ENCODE peak calls at places on chromosomes 6 and 20, in six cellular contexts. One of them, this sample, is unnamed.

GRCh38 chr6:133804263-133804662 is 84.7 kb upstream of the TCF21 start:
- ATAC-seq in HCT116: no peak
- ATAC-seq in K562: no peak
- ATAC-seq in GM12878: no peak
- ATAC-seq in upper lobe of left lung: no peak
- ATAC-seq in HepG2: no peak
- ATAC-seq in this sample: peak

GRCh38 chr20:58251979-58252591 is 23.6 kb upstream of the ANKRD60 start:
- ATAC-seq in HCT116: peak
- ATAC-seq in GM12878: no peak
- ATAC-seq in HepG2: peak
- ATAC-seq in upper lobe of left lung: no peak
- ATAC-seq in K562: peak
- ATAC-seq in this sample: no peak

GRCh38 chr6:39276379-39276995 is 37.7 kb downstream of the KCNK17 start:
- ATAC-seq in HCT116: no peak
- ATAC-seq in upper lobe of left lung: no peak
- ATAC-seq in K562: no peak
- ATAC-seq in GM12878: no peak
- ATAC-seq in HepG2: no peak
- ATAC-seq in this sample: no peak

GRCh38 chr6:120357447-120357846 is 976.8 kb downstream of the TBC1D32 start:
- ATAC-seq in K562: no peak
- ATAC-seq in upper lobe of left lung: no peak
- ATAC-seq in GM12878: no peak
- ATAC-seq in HepG2: no peak
- ATAC-seq in HCT116: no peak
- ATAC-seq in this sample: no peak

GRCh38 chr6:133097208-133097607 is 143.9 kb upstream of the EYA4 start:
- ATAC-seq in HCT116: no peak
- ATAC-seq in HepG2: no peak
- ATAC-seq in GM12878: no peak
- ATAC-seq in K562: no peak
- ATAC-seq in upper lobe of left lung: no peak
- ATAC-seq in this sample: no peak

GRCh38 chr6:7505196-7505699 is 36.2 kb upstream of the DSP start:
- ATAC-seq in K562: no peak
- ATAC-seq in HepG2: peak
- ATAC-seq in upper lobe of left lung: peak
- ATAC-seq in GM12878: peak
- ATAC-seq in HCT116: peak
- ATAC-seq in this sample: no peak

GRCh38 chr6:110664933-110665332 is 150.3 kb downstream of the CDK19 start:
- ATAC-seq in HCT116: no peak
- ATAC-seq in upper lobe of left lung: no peak
- ATAC-seq in HepG2: no peak
- ATAC-seq in K562: no peak
- ATAC-seq in GM12878: peak
- ATAC-seq in this sample: no peak

GRCh38 chr6:46776070-46776752 is 17.0 kb upstream of the MEP1A start:
- ATAC-seq in HepG2: no peak
- ATAC-seq in HCT116: no peak
- ATAC-seq in upper lobe of left lung: peak
- ATAC-seq in K562: no peak
- ATAC-seq in GM12878: no peak
- ATAC-seq in this sample: no peak

GRCh38 chr20:9705722-9706476 is 133.0 kb downstream of the PAK5 start:
- ATAC-seq in GM12878: no peak
- ATAC-seq in HCT116: no peak
- ATAC-seq in upper lobe of left lung: no peak
- ATAC-seq in K562: no peak
- ATAC-seq in HepG2: no peak
- ATAC-seq in this sample: no peak

GRCh38 chr6:56381852-56382251 is 134.5 kb upstream of the COL21A1 start:
- ATAC-seq in upper lobe of left lung: no peak
- ATAC-seq in HCT116: no peak
- ATAC-seq in GM12878: peak
- ATAC-seq in HepG2: peak
- ATAC-seq in K562: no peak
- ATAC-seq in this sample: no peak

GRCh38 chr6:16180696-16181428 is 52.0 kb downstream of the MYLIP start:
- ATAC-seq in GM12878: no peak
- ATAC-seq in K562: no peak
- ATAC-seq in upper lobe of left lung: peak
- ATAC-seq in HepG2: no peak
- ATAC-seq in HCT116: no peak
- ATAC-seq in this sample: no peak

GRCh38 chr6:6901945-6902344 is 205.8 kb upstream of the RREB1 start:
- ATAC-seq in upper lobe of left lung: no peak
- ATAC-seq in HCT116: no peak
- ATAC-seq in K562: no peak
- ATAC-seq in GM12878: no peak
- ATAC-seq in HepG2: no peak
- ATAC-seq in this sample: no peak

GRCh38 chr6:134175532-134176282 is 123.3 kb upstream of the SLC2A12 start:
- ATAC-seq in upper lobe of left lung: peak
- ATAC-seq in K562: peak
- ATAC-seq in GM12878: peak
- ATAC-seq in HepG2: peak
- ATAC-seq in HCT116: peak
- ATAC-seq in this sample: peak

GRCh38 chr20:50399003-50399916 is 110.9 kb upstream of the PTPN1 start:
- ATAC-seq in upper lobe of left lung: peak
- ATAC-seq in GM12878: no peak
- ATAC-seq in HepG2: peak
- ATAC-seq in HCT116: no peak
- ATAC-seq in K562: no peak
- ATAC-seq in this sample: peak

GRCh38 chr6:81981812-81982211 is 229.3 kb upstream of the TENT5A start:
- ATAC-seq in HepG2: no peak
- ATAC-seq in upper lobe of left lung: no peak
- ATAC-seq in GM12878: peak
- ATAC-seq in HCT116: peak
- ATAC-seq in K562: no peak
- ATAC-seq in this sample: no peak

GRCh38 chr20:34088871-34089479 is 23.1 kb downstream of the EIF2S2 start:
- ATAC-seq in HCT116: no peak
- ATAC-seq in GM12878: no peak
- ATAC-seq in K562: no peak
- ATAC-seq in upper lobe of left lung: no peak
- ATAC-seq in HepG2: no peak
- ATAC-seq in this sample: no peak

GRCh38 chr6:148898360-148899005 is 151.7 kb downstream of the UST start:
- ATAC-seq in HepG2: no peak
- ATAC-seq in HCT116: no peak
- ATAC-seq in K562: no peak
- ATAC-seq in upper lobe of left lung: no peak
- ATAC-seq in GM12878: no peak
- ATAC-seq in this sample: peak

GRCh38 chr6:90907931-90908655 is 321.2 kb upstream of the MAP3K7 start:
- ATAC-seq in upper lobe of left lung: no peak
- ATAC-seq in K562: no peak
- ATAC-seq in GM12878: no peak
- ATAC-seq in HepG2: no peak
- ATAC-seq in HCT116: no peak
- ATAC-seq in this sample: no peak

GRCh38 chr20:25725639-25726038 is 29.0 kb upstream of the ZNF337 start:
- ATAC-seq in K562: no peak
- ATAC-seq in upper lobe of left lung: no peak
- ATAC-seq in HepG2: no peak
- ATAC-seq in GM12878: no peak
- ATAC-seq in HCT116: no peak
- ATAC-seq in this sample: no peak

DNA sequence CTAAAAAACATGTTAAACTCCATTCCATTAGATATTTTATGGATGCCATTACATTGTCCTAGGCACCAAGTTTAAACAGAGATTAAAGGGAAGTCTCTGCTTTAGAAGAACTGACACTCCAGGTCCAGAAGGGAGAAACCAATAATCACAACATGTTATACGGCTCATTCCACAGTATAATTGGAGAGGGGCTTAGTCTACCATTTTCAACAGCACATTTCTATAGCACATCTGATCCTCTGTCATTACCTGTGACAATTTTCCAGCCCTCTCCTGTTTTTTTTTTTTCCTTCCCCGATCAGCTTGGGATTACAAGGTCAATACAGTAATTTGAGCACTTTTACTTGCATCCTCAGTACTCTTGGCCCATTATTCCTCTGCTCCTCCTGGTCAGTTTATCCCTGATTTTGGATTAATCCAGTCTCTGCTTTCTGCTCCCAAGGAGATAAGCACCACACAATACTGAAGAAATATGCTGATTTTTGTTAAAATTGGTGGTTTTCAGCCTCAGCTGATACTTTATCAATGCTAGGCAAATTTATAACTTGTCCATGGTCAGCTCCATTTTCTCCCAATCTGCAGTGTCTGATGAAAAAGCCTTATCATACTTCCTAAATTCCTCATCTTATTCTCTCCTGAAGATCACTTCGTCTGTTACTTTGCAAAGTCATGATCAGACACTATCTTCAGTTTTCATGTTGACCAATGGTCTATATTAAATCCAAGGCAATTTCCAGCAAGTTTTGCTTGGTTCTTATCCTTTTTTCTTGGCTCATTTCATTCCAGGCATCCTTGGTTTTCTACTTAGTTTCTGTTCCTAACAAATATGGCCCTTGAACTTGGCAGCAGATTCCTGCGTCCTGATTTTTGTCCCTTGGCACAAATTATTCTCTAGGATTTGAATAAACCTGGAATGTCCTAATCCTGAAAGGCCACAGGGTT is 30.8 kb upstream of the SYNCRIP start:
- ATAC-seq in GM12878: no peak
- ATAC-seq in upper lobe of left lung: no peak
- ATAC-seq in HepG2: peak
- ATAC-seq in HCT116: peak
- ATAC-seq in K562: peak
- ATAC-seq in this sample: no peak
- TF ChIP-seq POLR2AphosphoS5 in GM12878: peak
- TF ChIP-seq POLR2AphosphoS5 in upper lobe of left lung: no peak
- TF ChIP-seq POLR2AphosphoS5 in HepG2: no peak
- TF ChIP-seq POLR2AphosphoS5 in HCT116: peak
- TF ChIP-seq POLR2AphosphoS5 in K562: peak
- TF ChIP-seq POLR2AphosphoS5 in this sample: no peak

DNA sequence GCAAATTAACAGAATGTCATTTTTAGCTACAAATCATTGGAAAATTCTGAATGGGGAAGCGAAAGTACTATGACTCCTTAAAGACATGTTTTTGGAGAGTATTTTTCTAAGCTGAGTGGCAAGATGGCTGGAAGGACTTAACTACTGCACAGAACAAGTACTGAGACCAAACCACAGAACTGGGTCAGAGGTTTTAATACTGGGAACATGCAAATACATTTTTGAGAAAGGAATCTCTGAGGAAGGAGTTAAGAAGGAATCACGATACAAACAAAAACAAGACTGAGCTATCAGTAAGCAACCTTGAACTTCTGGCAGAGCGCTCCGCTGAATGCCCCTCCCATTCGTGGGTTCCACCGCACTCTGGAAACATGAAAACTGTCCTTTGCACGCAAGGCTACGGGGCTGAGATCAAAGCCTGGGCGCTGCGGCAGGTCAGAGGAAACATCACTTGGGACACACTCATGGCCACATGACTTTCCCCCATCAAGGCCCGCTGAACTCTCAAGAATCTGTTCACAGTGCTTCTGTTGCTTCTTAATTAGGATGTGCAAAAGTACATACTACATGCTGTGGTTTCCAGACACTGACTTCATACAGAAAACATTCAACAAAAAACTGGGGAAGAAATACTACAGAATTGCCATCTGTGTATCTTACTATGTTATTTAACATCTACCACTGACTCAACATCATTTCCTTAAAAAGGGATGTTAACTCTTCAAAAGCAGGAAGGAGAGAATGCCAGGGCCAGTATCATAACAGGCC is 27.8 kb downstream of the SLC23A2 start:
- ATAC-seq in GM12878: peak
- ATAC-seq in HCT116: no peak
- ATAC-seq in HepG2: peak
- ATAC-seq in K562: peak
- ATAC-seq in upper lobe of left lung: peak
- ATAC-seq in this sample: peak
- TF ChIP-seq POLR2A in GM12878: peak
- TF ChIP-seq POLR2A in HCT116: no peak
- TF ChIP-seq POLR2A in HepG2: no peak
- TF ChIP-seq POLR2A in K562: no peak
- TF ChIP-seq POLR2A in upper lobe of left lung: peak
- TF ChIP-seq POLR2A in this sample: no peak

GRCh38 chr20:13008761-13009681 is at the start of gene SPTLC3:
- ATAC-seq in GM12878: peak
- ATAC-seq in HepG2: peak
- ATAC-seq in HCT116: no peak
- ATAC-seq in K562: no peak
- ATAC-seq in upper lobe of left lung: peak
- ATAC-seq in this sample: peak
- TF ChIP-seq POLR2AphosphoS5 in GM12878: no peak
- TF ChIP-seq POLR2AphosphoS5 in HepG2: peak
- TF ChIP-seq POLR2AphosphoS5 in HCT116: no peak
- TF ChIP-seq POLR2AphosphoS5 in K562: no peak
- TF ChIP-seq POLR2AphosphoS5 in upper lobe of left lung: peak
- TF ChIP-seq POLR2AphosphoS5 in this sample: no peak

DNA sequence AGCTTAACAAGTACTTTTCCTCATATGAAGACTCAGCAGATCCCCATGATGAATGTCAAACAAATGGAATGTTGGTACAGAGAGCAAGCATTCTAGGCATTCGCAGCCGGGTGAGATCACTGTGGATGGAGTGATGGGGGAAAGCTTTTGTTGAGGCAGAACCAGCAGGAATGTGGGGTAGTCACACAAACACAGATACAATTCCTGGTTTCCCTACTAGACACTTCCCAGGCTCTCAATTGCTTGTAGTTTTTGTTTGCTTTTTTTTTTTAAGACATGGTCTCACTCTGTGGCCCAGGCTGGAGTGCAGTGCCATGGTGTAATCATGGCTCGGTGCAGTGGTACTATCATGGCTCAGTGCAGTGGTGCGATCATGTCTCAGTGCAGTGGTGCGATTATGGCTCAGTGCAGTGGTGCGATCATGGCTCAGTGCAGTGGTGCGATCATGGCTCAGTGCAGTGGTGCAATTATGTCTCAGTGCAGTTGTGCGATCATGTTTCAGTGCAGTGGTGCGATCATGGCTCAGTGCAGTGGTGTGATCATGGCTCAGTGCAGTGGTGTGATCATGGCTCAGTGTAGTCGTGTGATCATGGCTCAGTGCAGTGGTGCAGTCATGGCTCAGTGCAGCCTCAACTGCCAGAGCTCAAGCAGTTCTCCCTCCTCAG is 15.4 kb upstream of the IER3 start:
- ATAC-seq in K562: no peak
- ATAC-seq in GM12878: no peak
- ATAC-seq in upper lobe of left lung: peak
- ATAC-seq in HCT116: no peak
- ATAC-seq in HepG2: peak
- ATAC-seq in this sample: peak
- TF ChIP-seq POLR2A in K562: no peak
- TF ChIP-seq POLR2A in GM12878: no peak
- TF ChIP-seq POLR2A in upper lobe of left lung: no peak
- TF ChIP-seq POLR2A in HCT116: no peak
- TF ChIP-seq POLR2A in HepG2: no peak
- TF ChIP-seq POLR2A in this sample: no peak

GRCh38 chr6:139533573-139534471 is 159.4 kb upstream of the CITED2 start:
- ATAC-seq in K562: peak
- ATAC-seq in HCT116: peak
- ATAC-seq in HepG2: no peak
- ATAC-seq in upper lobe of left lung: peak
- ATAC-seq in GM12878: no peak
- ATAC-seq in this sample: peak
- TF ChIP-seq POLR2AphosphoS5 in K562: peak
- TF ChIP-seq POLR2AphosphoS5 in HCT116: peak
- TF ChIP-seq POLR2AphosphoS5 in HepG2: no peak
- TF ChIP-seq POLR2AphosphoS5 in upper lobe of left lung: no peak
- TF ChIP-seq POLR2AphosphoS5 in GM12878: no peak
- TF ChIP-seq POLR2AphosphoS5 in this sample: peak

GRCh38 chr6:108848116-108848868 is at the start of gene ARMC2:
- ATAC-seq in GM12878: peak
- ATAC-seq in K562: peak
- ATAC-seq in HCT116: peak
- ATAC-seq in HepG2: peak
- ATAC-seq in upper lobe of left lung: peak
- ATAC-seq in this sample: peak
- TF ChIP-seq POLR2A in GM12878: no peak
- TF ChIP-seq POLR2A in K562: peak
- TF ChIP-seq POLR2A in HCT116: peak
- TF ChIP-seq POLR2A in HepG2: peak
- TF ChIP-seq POLR2A in upper lobe of left lung: peak
- TF ChIP-seq POLR2A in this sample: peak

This sample was measured in gastroesophageal sphincter.